ENCODE peak calls at places on chromosomes 4 and X, in eight cellular contexts. One of them, this sample, is unnamed.

GRCh38 chr4:108180513-108180912 is 11.8 kb upstream of the LEF1 start:
- DNase-seq in uterus: no peak
- DNase-seq in tibial nerve: no peak
- DNase-seq in lower leg skin: no peak
- DNase-seq in esophagus squamous epithelium: no peak
- DNase-seq in ovary: no peak
- DNase-seq in HCT116: no peak
- DNase-seq in A549: no peak
- DNase-seq in this sample: no peak

GRCh38 chr4:18844726-18845125 is 823.2 kb upstream of the LCORL start:
- DNase-seq in uterus: no peak
- DNase-seq in tibial nerve: no peak
- DNase-seq in lower leg skin: no peak
- DNase-seq in esophagus squamous epithelium: no peak
- DNase-seq in ovary: no peak
- DNase-seq in HCT116: no peak
- DNase-seq in A549: no peak
- DNase-seq in this sample: no peak

GRCh38 chr4:40550900-40551546 is 78.6 kb downstream of the RBM47 start:
- DNase-seq in uterus: no peak
- DNase-seq in tibial nerve: no peak
- DNase-seq in lower leg skin: no peak
- DNase-seq in esophagus squamous epithelium: no peak
- DNase-seq in ovary: no peak
- DNase-seq in HCT116: peak; percentile 38
- DNase-seq in A549: peak; percentile 25
- DNase-seq in this sample: peak; percentile 49

GRCh38 chr4:38529189-38530115 is 134.5 kb upstream of the KLF3 start:
- DNase-seq in uterus: no peak
- DNase-seq in tibial nerve: no peak
- DNase-seq in lower leg skin: no peak
- DNase-seq in esophagus squamous epithelium: peak; percentile 34
- DNase-seq in ovary: no peak
- DNase-seq in HCT116: no peak
- DNase-seq in A549: no peak
- DNase-seq in this sample: peak; percentile 81

GRCh38 chrX:107935664-107936433 is 46.3 kb downstream of the TEX13B start:
- DNase-seq in uterus: no peak
- DNase-seq in tibial nerve: no peak
- DNase-seq in lower leg skin: peak; percentile 13
- DNase-seq in esophagus squamous epithelium: no peak
- DNase-seq in ovary: no peak
- DNase-seq in HCT116: no peak
- DNase-seq in A549: no peak
- DNase-seq in this sample: no peak

GRCh38 chr4:47538516-47538915 is 53.4 kb downstream of the ATP10D start:
- DNase-seq in uterus: no peak
- DNase-seq in tibial nerve: no peak
- DNase-seq in lower leg skin: no peak
- DNase-seq in esophagus squamous epithelium: no peak
- DNase-seq in ovary: no peak
- DNase-seq in HCT116: no peak
- DNase-seq in A549: no peak
- DNase-seq in this sample: no peak

GRCh38 chr4:40576651-40577480 is 52.8 kb downstream of the RBM47 start:
- DNase-seq in uterus: peak; percentile 25
- DNase-seq in tibial nerve: peak; percentile 48
- DNase-seq in lower leg skin: peak; percentile 77
- DNase-seq in esophagus squamous epithelium: peak; percentile 8
- DNase-seq in ovary: peak; percentile 59
- DNase-seq in HCT116: peak; percentile 66
- DNase-seq in A549: peak; percentile 85
- DNase-seq in this sample: peak; percentile 85

GRCh38 chr4:72136429-72136828 is 104.6 kb downstream of the NPFFR2 start:
- DNase-seq in uterus: no peak
- DNase-seq in tibial nerve: no peak
- DNase-seq in lower leg skin: no peak
- DNase-seq in esophagus squamous epithelium: no peak
- DNase-seq in ovary: no peak
- DNase-seq in HCT116: no peak
- DNase-seq in A549: no peak
- DNase-seq in this sample: no peak

GRCh38 chr4:37977471-37978452 is 17.6 kb downstream of the PTTG2 start:
- DNase-seq in uterus: peak; percentile 75
- DNase-seq in tibial nerve: peak; percentile 22
- DNase-seq in lower leg skin: peak; percentile 29
- DNase-seq in esophagus squamous epithelium: peak; percentile 4
- DNase-seq in ovary: peak; percentile 63
- DNase-seq in HCT116: peak; percentile 26
- DNase-seq in A549: peak; percentile 37
- DNase-seq in this sample: peak; percentile 74

GRCh38 chr4:95835672-95836071 is 4.2 kb upstream of the PDHA2 start:
- DNase-seq in uterus: no peak
- DNase-seq in tibial nerve: no peak
- DNase-seq in lower leg skin: no peak
- DNase-seq in esophagus squamous epithelium: no peak
- DNase-seq in ovary: no peak
- DNase-seq in HCT116: peak; percentile 24
- DNase-seq in A549: no peak
- DNase-seq in this sample: no peak

GRCh38 chr4:39719804-39720580 is 22.1 kb downstream of the UBE2K start:
- DNase-seq in uterus: no peak
- DNase-seq in tibial nerve: no peak
- DNase-seq in lower leg skin: no peak
- DNase-seq in esophagus squamous epithelium: no peak
- DNase-seq in ovary: no peak
- DNase-seq in HCT116: no peak
- DNase-seq in A549: no peak
- DNase-seq in this sample: no peak

GRCh38 chr4:1204286-1204827 is 32.0 kb upstream of the SPON2 start:
- DNase-seq in uterus: no peak
- DNase-seq in tibial nerve: no peak
- DNase-seq in lower leg skin: no peak
- DNase-seq in esophagus squamous epithelium: no peak
- DNase-seq in ovary: no peak
- DNase-seq in HCT116: no peak
- DNase-seq in A549: no peak
- DNase-seq in this sample: peak; percentile 20

GRCh38 chr4:184163813-184164212 is 53.9 kb downstream of the ENPP6 start:
- DNase-seq in uterus: no peak
- DNase-seq in tibial nerve: peak; percentile 22
- DNase-seq in lower leg skin: no peak
- DNase-seq in esophagus squamous epithelium: no peak
- DNase-seq in ovary: no peak
- DNase-seq in HCT116: no peak
- DNase-seq in A549: peak; percentile 60
- DNase-seq in this sample: peak; percentile 77

GRCh38 chr4:181301735-181302380 is 941.3 kb upstream of the TENM3 start:
- DNase-seq in uterus: no peak
- DNase-seq in tibial nerve: no peak
- DNase-seq in lower leg skin: no peak
- DNase-seq in esophagus squamous epithelium: no peak
- DNase-seq in ovary: no peak
- DNase-seq in HCT116: peak; percentile 41
- DNase-seq in A549: peak; percentile 4
- DNase-seq in this sample: peak; percentile 59

GRCh38 chrX:69551421-69552009 is 47.4 kb downstream of the NALF2 start:
- DNase-seq in uterus: no peak
- DNase-seq in tibial nerve: no peak
- DNase-seq in lower leg skin: no peak
- DNase-seq in esophagus squamous epithelium: no peak
- DNase-seq in ovary: no peak
- DNase-seq in HCT116: no peak
- DNase-seq in A549: no peak
- DNase-seq in this sample: no peak

GRCh38 chrX:109643687-109644086 is 18.7 kb upstream of the KCNE5 start:
- DNase-seq in uterus: no peak
- DNase-seq in tibial nerve: no peak
- DNase-seq in lower leg skin: no peak
- DNase-seq in esophagus squamous epithelium: no peak
- DNase-seq in ovary: no peak
- DNase-seq in HCT116: no peak
- DNase-seq in A549: no peak
- DNase-seq in this sample: no peak

GRCh38 chr4:5945936-5946335 is 53.0 kb upstream of the CRMP1 start:
- DNase-seq in uterus: no peak
- DNase-seq in tibial nerve: no peak
- DNase-seq in lower leg skin: no peak
- DNase-seq in esophagus squamous epithelium: no peak
- DNase-seq in ovary: no peak
- DNase-seq in HCT116: no peak
- DNase-seq in A549: no peak
- DNase-seq in this sample: no peak

GRCh38 chr4:179415842-179416223 is 1973.6 kb upstream of the AGA start:
- DNase-seq in uterus: no peak
- DNase-seq in tibial nerve: no peak
- DNase-seq in lower leg skin: no peak
- DNase-seq in esophagus squamous epithelium: no peak
- DNase-seq in ovary: no peak
- DNase-seq in HCT116: no peak
- DNase-seq in A549: no peak
- DNase-seq in this sample: no peak

GRCh38 chr4:57147335-57148060 is 37.3 kb upstream of the IGFBP7 start:
- DNase-seq in uterus: no peak
- DNase-seq in tibial nerve: no peak
- DNase-seq in lower leg skin: no peak
- DNase-seq in esophagus squamous epithelium: no peak
- DNase-seq in ovary: no peak
- DNase-seq in HCT116: no peak
- DNase-seq in A549: no peak
- DNase-seq in this sample: no peak

GRCh38 chr4:955931-956381 is 17.4 kb downstream of the DGKQ start:
- DNase-seq in uterus: peak; percentile 12
- DNase-seq in tibial nerve: no peak
- DNase-seq in lower leg skin: no peak
- DNase-seq in esophagus squamous epithelium: no peak
- DNase-seq in ovary: no peak
- DNase-seq in HCT116: no peak
- DNase-seq in A549: no peak
- DNase-seq in this sample: no peak

GRCh38 chr4:127174731-127175130 is 458.0 kb upstream of the INTU start:
- DNase-seq in uterus: no peak
- DNase-seq in tibial nerve: no peak
- DNase-seq in lower leg skin: no peak
- DNase-seq in esophagus squamous epithelium: no peak
- DNase-seq in ovary: no peak
- DNase-seq in HCT116: no peak
- DNase-seq in A549: no peak
- DNase-seq in this sample: no peak

GRCh38 chrX:51955200-51955599 is 61.8 kb downstream of the MAGED1 start:
- DNase-seq in uterus: no peak
- DNase-seq in tibial nerve: no peak
- DNase-seq in lower leg skin: no peak
- DNase-seq in esophagus squamous epithelium: no peak
- DNase-seq in ovary: no peak
- DNase-seq in HCT116: no peak
- DNase-seq in A549: no peak
- DNase-seq in this sample: no peak

GRCh38 chrX:13188731-13189309 is 131.0 kb downstream of the ATXN3L start:
- DNase-seq in uterus: peak; percentile 34
- DNase-seq in tibial nerve: no peak
- DNase-seq in lower leg skin: no peak
- DNase-seq in esophagus squamous epithelium: no peak
- DNase-seq in ovary: no peak
- DNase-seq in HCT116: no peak
- DNase-seq in A549: no peak
- DNase-seq in this sample: no peak

GRCh38 chr4:74516321-74516720 is 71.4 kb downstream of the AREG start:
- DNase-seq in uterus: no peak
- DNase-seq in tibial nerve: no peak
- DNase-seq in lower leg skin: no peak
- DNase-seq in esophagus squamous epithelium: no peak
- DNase-seq in ovary: no peak
- DNase-seq in HCT116: no peak
- DNase-seq in A549: no peak
- DNase-seq in this sample: no peak

GRCh38 chrX:65034641-65035450 is 58.6 kb upstream of the ZC4H2 start:
- DNase-seq in uterus: peak; percentile 71
- DNase-seq in tibial nerve: peak; percentile 26
- DNase-seq in lower leg skin: peak; percentile 15
- DNase-seq in esophagus squamous epithelium: peak; percentile 6
- DNase-seq in ovary: peak; percentile 78
- DNase-seq in HCT116: peak; percentile 47
- DNase-seq in A549: peak; percentile 25
- DNase-seq in this sample: peak; percentile 79
- TF ChIP-seq POLR2A in uterus: peak; percentile 63
- TF ChIP-seq POLR2A in tibial nerve: no peak
- TF ChIP-seq POLR2A in lower leg skin: no peak
- TF ChIP-seq POLR2A in esophagus squamous epithelium: peak; percentile 42
- TF ChIP-seq POLR2A in ovary: no peak
- TF ChIP-seq POLR2A in HCT116: no peak
- TF ChIP-seq POLR2A in A549: no peak
- TF ChIP-seq POLR2A in this sample: no peak

GRCh38 chrX:130173190-130173895 is 1.6 kb downstream of the RAB33A start:
- DNase-seq in uterus: peak; percentile 56
- DNase-seq in tibial nerve: peak; percentile 30
- DNase-seq in lower leg skin: peak; percentile 38
- DNase-seq in esophagus squamous epithelium: no peak
- DNase-seq in ovary: peak; percentile 17
- DNase-seq in HCT116: no peak
- DNase-seq in A549: no peak
- DNase-seq in this sample: no peak
- TF ChIP-seq POLR2A in uterus: no peak
- TF ChIP-seq POLR2A in tibial nerve: no peak
- TF ChIP-seq POLR2A in lower leg skin: no peak
- TF ChIP-seq POLR2A in esophagus squamous epithelium: peak; percentile 49
- TF ChIP-seq POLR2A in ovary: no peak
- TF ChIP-seq POLR2A in HCT116: no peak
- TF ChIP-seq POLR2A in A549: no peak
- TF ChIP-seq POLR2A in this sample: no peak

GRCh38 chr4:124139044-124139443 is 573.5 kb downstream of the ANKRD50 start:
- DNase-seq in uterus: no peak
- DNase-seq in tibial nerve: no peak
- DNase-seq in lower leg skin: no peak
- DNase-seq in esophagus squamous epithelium: no peak
- DNase-seq in ovary: no peak
- DNase-seq in HCT116: no peak
- DNase-seq in A549: no peak
- DNase-seq in this sample: no peak
- TF ChIP-seq POLR2A in uterus: no peak
- TF ChIP-seq POLR2A in tibial nerve: no peak
- TF ChIP-seq POLR2A in lower leg skin: no peak
- TF ChIP-seq POLR2A in esophagus squamous epithelium: no peak
- TF ChIP-seq POLR2A in ovary: no peak
- TF ChIP-seq POLR2A in HCT116: no peak
- TF ChIP-seq POLR2A in A549: no peak
- TF ChIP-seq POLR2A in this sample: no peak

DNA sequence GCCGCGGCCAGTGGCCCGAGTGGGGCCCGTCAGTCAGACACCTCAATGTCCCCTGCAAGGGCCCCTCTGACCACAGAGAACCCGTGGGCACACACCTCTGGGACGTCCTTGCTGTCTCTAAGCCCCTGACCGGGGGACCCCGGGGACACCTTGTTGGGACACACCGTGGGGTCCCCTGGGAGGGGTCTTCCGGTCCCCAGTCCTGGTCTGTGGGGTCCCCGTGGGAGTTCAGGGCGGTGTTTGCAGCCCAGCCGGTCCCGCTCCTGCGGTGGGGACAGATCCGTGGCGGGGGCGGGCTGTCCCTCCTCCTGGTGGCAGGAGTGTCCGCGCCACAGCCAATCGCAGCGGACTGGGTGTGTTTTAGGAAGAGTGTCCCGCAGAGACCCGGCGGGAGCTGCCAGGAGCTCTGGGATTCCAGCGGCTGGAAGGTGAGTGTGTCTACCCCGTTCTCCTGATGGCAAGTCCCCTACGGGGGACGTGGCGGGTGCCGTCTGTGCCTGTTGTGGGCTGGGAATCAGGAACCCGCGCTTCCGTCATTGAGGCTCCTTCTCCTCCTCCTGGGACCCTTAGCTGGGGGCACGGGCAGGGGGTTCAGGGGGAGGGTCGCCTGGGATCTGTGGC is 5.1 kb upstream of the PLCXD1 start:
- DNase-seq in uterus: no peak
- DNase-seq in tibial nerve: peak; percentile 69
- DNase-seq in lower leg skin: peak; percentile 76
- DNase-seq in esophagus squamous epithelium: no peak
- DNase-seq in ovary: no peak
- DNase-seq in HCT116: peak; percentile 37
- DNase-seq in A549: peak; percentile 93
- DNase-seq in this sample: peak; percentile 90
- TF ChIP-seq POLR2A in uterus: no peak
- TF ChIP-seq POLR2A in tibial nerve: no peak
- TF ChIP-seq POLR2A in lower leg skin: no peak
- TF ChIP-seq POLR2A in esophagus squamous epithelium: peak; percentile 54
- TF ChIP-seq POLR2A in ovary: no peak
- TF ChIP-seq POLR2A in HCT116: peak; percentile 24
- TF ChIP-seq POLR2A in A549: peak; percentile 89
- TF ChIP-seq POLR2A in this sample: no peak